ENCODE peak calls at places on chromosomes 3 and 15, in seven cellular contexts. V, Z, N, H, Q, G and B are unnamed samples.

GRCh38 chr3:36193448-36193847 is 186.9 kb upstream of the STAC start:
- DNase-seq in G (no peak), Q (no peak), Z (no peak), N (peak), V (no peak), H (no peak), B (no peak)

GRCh38 chr3:37150621-37151020 is 23.8 kb downstream of the LRRFIP2 start:
- DNase-seq in N (no peak), Q (no peak), Z (no peak), H (no peak), G (no peak), V (no peak), B (no peak)

GRCh38 chr15:70698412-70698811 is 64.9 kb downstream of the UACA start:
- DNase-seq in H (no peak), N (no peak), G (no peak), Z (no peak), V (no peak), Q (no peak), B (no peak)

GRCh38 chr15:99753066-99753465 is 19.8 kb upstream of the LYSMD4 start:
- DNase-seq in Z (no peak), N (no peak), G (no peak), H (no peak), V (no peak), Q (no peak), B (no peak)

GRCh38 chr3:52091566-52092290 is 35.4 kb upstream of the DUSP7 start:
- DNase-seq in V (no peak), Z (no peak), G (no peak), N (no peak), Q (no peak), H (no peak), B (no peak)

GRCh38 chr15:84736375-84736774 is 12.0 kb upstream of the ZNF592 start:
- DNase-seq in H (no peak), N (no peak), Z (no peak), V (peak), G (no peak), Q (no peak), B (no peak)

GRCh38 chr3:171654809-171655208 is 155.5 kb downstream of the PLD1 start:
- DNase-seq in Z (peak), H (no peak), G (peak), Q (peak), N (no peak), V (no peak), B (peak)

GRCh38 chr15:33242165-33242564 is 47.7 kb upstream of the FMN1 start:
- DNase-seq in G (peak), V (no peak), Z (no peak), Q (no peak), H (no peak), N (no peak), B (peak)

GRCh38 chr3:132288357-132288756 is 28.9 kb upstream of the ACP3 start:
- DNase-seq in N (no peak), Z (no peak), Q (no peak), V (no peak), G (no peak), H (no peak), B (peak)